ENCODE peak calls at places on chromosome 11, in seven cellular contexts. One of them, this sample, is unnamed.

GRCh38 chr11:1323779-1324178 is 14.3 kb upstream of the TOLLIP start:
- DNase-seq in GM20000: no peak
- DNase-seq in left ventricle myocardium inferior: no peak
- DNase-seq in AG04450: no peak
- DNase-seq in spleen: no peak
- DNase-seq in upper lobe of right lung: no peak
- DNase-seq in nephron progenitor cell: no peak
- DNase-seq in this sample: no peak

GRCh38 chr11:71548716-71549151 is 514 bp downstream of the KRTAP5-9 start:
- DNase-seq in GM20000: no peak
- DNase-seq in left ventricle myocardium inferior: no peak
- DNase-seq in AG04450: no peak
- DNase-seq in spleen: no peak
- DNase-seq in upper lobe of right lung: no peak
- DNase-seq in nephron progenitor cell: no peak
- DNase-seq in this sample: no peak

GRCh38 chr11:112029460-112029859 is 4.3 kb downstream of the DLAT start:
- DNase-seq in GM20000: no peak
- DNase-seq in left ventricle myocardium inferior: no peak
- DNase-seq in AG04450: no peak
- DNase-seq in spleen: no peak
- DNase-seq in upper lobe of right lung: no peak
- DNase-seq in nephron progenitor cell: no peak
- DNase-seq in this sample: no peak

GRCh38 chr11:9577551-9577950 is 4.1 kb downstream of the WEE1 start:
- DNase-seq in GM20000: no peak
- DNase-seq in left ventricle myocardium inferior: no peak
- DNase-seq in AG04450: no peak
- DNase-seq in spleen: no peak
- DNase-seq in upper lobe of right lung: no peak
- DNase-seq in nephron progenitor cell: no peak
- DNase-seq in this sample: no peak

GRCh38 chr11:14443642-14444041 is 56.0 kb downstream of the COPB1 start:
- DNase-seq in GM20000: no peak
- DNase-seq in left ventricle myocardium inferior: no peak
- DNase-seq in AG04450: no peak
- DNase-seq in spleen: no peak
- DNase-seq in upper lobe of right lung: no peak
- DNase-seq in nephron progenitor cell: no peak
- DNase-seq in this sample: no peak

GRCh38 chr11:120097721-120098385 is 40.1 kb downstream of the TRIM29 start:
- DNase-seq in GM20000: no peak
- DNase-seq in left ventricle myocardium inferior: no peak
- DNase-seq in AG04450: no peak
- DNase-seq in spleen: peak
- DNase-seq in upper lobe of right lung: peak
- DNase-seq in nephron progenitor cell: no peak
- DNase-seq in this sample: no peak

GRCh38 chr11:127106142-127106541 is 105.6 kb upstream of the KIRREL3 start:
- DNase-seq in GM20000: no peak
- DNase-seq in left ventricle myocardium inferior: no peak
- DNase-seq in AG04450: no peak
- DNase-seq in spleen: no peak
- DNase-seq in upper lobe of right lung: no peak
- DNase-seq in nephron progenitor cell: peak
- DNase-seq in this sample: no peak

GRCh38 chr11:113016905-113017304 is 55.7 kb downstream of the NCAM1 start:
- DNase-seq in GM20000: no peak
- DNase-seq in left ventricle myocardium inferior: no peak
- DNase-seq in AG04450: no peak
- DNase-seq in spleen: no peak
- DNase-seq in upper lobe of right lung: no peak
- DNase-seq in nephron progenitor cell: no peak
- DNase-seq in this sample: no peak

GRCh38 chr11:23903044-23903704 is 593.7 kb upstream of the LUZP2 start:
- DNase-seq in GM20000: no peak
- DNase-seq in left ventricle myocardium inferior: no peak
- DNase-seq in AG04450: peak
- DNase-seq in spleen: no peak
- DNase-seq in upper lobe of right lung: no peak
- DNase-seq in nephron progenitor cell: no peak
- DNase-seq in this sample: no peak

GRCh38 chr11:112785104-112785503 is 176.1 kb upstream of the NCAM1 start:
- DNase-seq in GM20000: no peak
- DNase-seq in left ventricle myocardium inferior: no peak
- DNase-seq in AG04450: no peak
- DNase-seq in spleen: no peak
- DNase-seq in upper lobe of right lung: no peak
- DNase-seq in nephron progenitor cell: no peak
- DNase-seq in this sample: no peak

GRCh38 chr11:2732261-2732939 is 32.6 kb upstream of the KCNQ1OT1 start:
- DNase-seq in GM20000: no peak
- DNase-seq in left ventricle myocardium inferior: no peak
- DNase-seq in AG04450: no peak
- DNase-seq in spleen: no peak
- DNase-seq in upper lobe of right lung: no peak
- DNase-seq in nephron progenitor cell: no peak
- DNase-seq in this sample: no peak

GRCh38 chr11:59141673-59142460 is 789 bp upstream of the FAM111A start:
- DNase-seq in GM20000: no peak
- DNase-seq in left ventricle myocardium inferior: no peak
- DNase-seq in AG04450: no peak
- DNase-seq in spleen: no peak
- DNase-seq in upper lobe of right lung: no peak
- DNase-seq in nephron progenitor cell: no peak
- DNase-seq in this sample: no peak

GRCh38 chr11:16469968-16470367 is 113.6 kb upstream of the SOX6 start:
- DNase-seq in GM20000: no peak
- DNase-seq in left ventricle myocardium inferior: no peak
- DNase-seq in AG04450: no peak
- DNase-seq in spleen: no peak
- DNase-seq in upper lobe of right lung: no peak
- DNase-seq in nephron progenitor cell: no peak
- DNase-seq in this sample: no peak

GRCh38 chr11:124167852-124168251 is 15.3 kb upstream of the OR10D3 start:
- DNase-seq in GM20000: no peak
- DNase-seq in left ventricle myocardium inferior: no peak
- DNase-seq in AG04450: no peak
- DNase-seq in spleen: no peak
- DNase-seq in upper lobe of right lung: no peak
- DNase-seq in nephron progenitor cell: no peak
- DNase-seq in this sample: no peak

DNA sequence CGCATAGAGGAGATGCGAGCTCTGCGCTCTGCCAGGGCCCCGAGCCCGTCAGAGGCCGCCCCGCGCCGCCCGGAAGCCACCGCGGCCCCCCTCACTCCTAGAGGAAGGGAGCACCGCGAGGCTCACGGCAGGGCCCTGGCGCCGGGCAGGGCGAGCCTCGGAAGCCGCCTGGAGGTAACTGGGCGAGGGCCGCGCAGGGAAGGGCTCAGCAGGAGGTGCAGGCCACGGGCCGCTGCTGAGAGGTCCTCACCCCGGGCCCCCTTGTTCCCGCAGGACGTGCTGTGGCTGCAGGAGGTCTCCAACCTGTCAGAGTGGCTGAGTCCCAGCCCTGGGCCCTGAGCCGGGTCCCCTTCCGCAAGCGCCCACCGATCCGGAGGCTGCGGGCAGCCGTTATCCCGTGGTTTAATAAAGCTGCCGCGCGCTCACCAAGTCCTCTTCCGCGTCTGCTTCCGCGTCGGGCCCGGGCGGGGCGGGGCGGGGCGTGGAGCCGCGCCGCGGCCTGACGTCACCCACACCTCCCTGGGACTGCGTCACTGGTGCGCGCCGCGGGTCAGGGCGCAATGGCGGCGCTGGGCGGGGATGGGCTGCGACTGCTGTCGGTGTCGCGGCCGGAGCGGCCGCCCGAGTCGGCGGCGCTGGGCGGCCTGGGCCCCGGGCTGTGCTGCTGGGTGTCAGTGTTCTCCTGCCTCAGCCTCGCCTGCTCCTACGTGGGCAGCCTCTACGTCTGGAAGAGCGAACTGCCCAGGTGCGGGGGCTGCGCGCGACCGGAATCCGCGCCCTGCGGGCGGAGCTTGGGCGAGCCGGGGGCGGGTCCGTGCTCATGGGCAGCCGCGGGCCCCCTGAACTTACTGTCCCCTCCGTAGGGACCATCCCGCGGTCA is at the start of gene RCE1:
- DNase-seq in GM20000: peak
- DNase-seq in left ventricle myocardium inferior: peak
- DNase-seq in AG04450: peak
- DNase-seq in spleen: peak
- DNase-seq in upper lobe of right lung: peak
- DNase-seq in nephron progenitor cell: peak
- DNase-seq in this sample: peak
- TF ChIP-seq CTCF in GM20000: no peak
- TF ChIP-seq CTCF in left ventricle myocardium inferior: no peak
- TF ChIP-seq CTCF in AG04450: no peak
- TF ChIP-seq CTCF in spleen: no peak
- TF ChIP-seq CTCF in upper lobe of right lung: no peak
- TF ChIP-seq CTCF in nephron progenitor cell: no peak
- TF ChIP-seq CTCF in this sample: no peak

GRCh38 chr11:93775289-93775688 is 8.8 kb upstream of the MED17 start:
- DNase-seq in GM20000: no peak
- DNase-seq in left ventricle myocardium inferior: no peak
- DNase-seq in AG04450: no peak
- DNase-seq in spleen: no peak
- DNase-seq in upper lobe of right lung: no peak
- DNase-seq in nephron progenitor cell: peak
- DNase-seq in this sample: no peak
- TF ChIP-seq CTCF in GM20000: no peak
- TF ChIP-seq CTCF in left ventricle myocardium inferior: no peak
- TF ChIP-seq CTCF in AG04450: peak
- TF ChIP-seq CTCF in spleen: no peak
- TF ChIP-seq CTCF in upper lobe of right lung: peak
- TF ChIP-seq CTCF in nephron progenitor cell: no peak
- TF ChIP-seq CTCF in this sample: peak

GRCh38 chr11:45089845-45090499 is 56.5 kb upstream of the PRDM11 start:
- DNase-seq in GM20000: no peak
- DNase-seq in left ventricle myocardium inferior: no peak
- DNase-seq in AG04450: no peak
- DNase-seq in spleen: no peak
- DNase-seq in upper lobe of right lung: no peak
- DNase-seq in nephron progenitor cell: no peak
- DNase-seq in this sample: no peak
- TF ChIP-seq CTCF in GM20000: no peak
- TF ChIP-seq CTCF in left ventricle myocardium inferior: no peak
- TF ChIP-seq CTCF in AG04450: peak
- TF ChIP-seq CTCF in spleen: no peak
- TF ChIP-seq CTCF in upper lobe of right lung: peak
- TF ChIP-seq CTCF in nephron progenitor cell: no peak
- TF ChIP-seq CTCF in this sample: peak

GRCh38 chr11:106415510-106415909 is 338.0 kb downstream of the AASDHPPT start:
- DNase-seq in GM20000: no peak
- DNase-seq in left ventricle myocardium inferior: no peak
- DNase-seq in AG04450: no peak
- DNase-seq in spleen: no peak
- DNase-seq in upper lobe of right lung: no peak
- DNase-seq in nephron progenitor cell: no peak
- DNase-seq in this sample: no peak

GRCh38 chr11:106409681-106410080 is 332.2 kb downstream of the AASDHPPT start:
- DNase-seq in GM20000: no peak
- DNase-seq in left ventricle myocardium inferior: no peak
- DNase-seq in AG04450: no peak
- DNase-seq in spleen: no peak
- DNase-seq in upper lobe of right lung: no peak
- DNase-seq in nephron progenitor cell: no peak
- DNase-seq in this sample: no peak

GRCh38 chr11:106413222-106413621 is 335.8 kb downstream of the AASDHPPT start:
- DNase-seq in GM20000: no peak
- DNase-seq in left ventricle myocardium inferior: no peak
- DNase-seq in AG04450: no peak
- DNase-seq in spleen: no peak
- DNase-seq in upper lobe of right lung: no peak
- DNase-seq in nephron progenitor cell: no peak
- DNase-seq in this sample: no peak

GRCh38 chr11:106409201-106409600 is 331.7 kb downstream of the AASDHPPT start:
- DNase-seq in GM20000: no peak
- DNase-seq in left ventricle myocardium inferior: no peak
- DNase-seq in AG04450: no peak
- DNase-seq in spleen: no peak
- DNase-seq in upper lobe of right lung: no peak
- DNase-seq in nephron progenitor cell: no peak
- DNase-seq in this sample: no peak

GRCh38 chr11:106410902-106411301 is 333.4 kb downstream of the AASDHPPT start:
- DNase-seq in GM20000: no peak
- DNase-seq in left ventricle myocardium inferior: no peak
- DNase-seq in AG04450: no peak
- DNase-seq in spleen: no peak
- DNase-seq in upper lobe of right lung: no peak
- DNase-seq in nephron progenitor cell: no peak
- DNase-seq in this sample: no peak
- TF ChIP-seq CTCF in GM20000: no peak
- TF ChIP-seq CTCF in left ventricle myocardium inferior: no peak
- TF ChIP-seq CTCF in AG04450: no peak
- TF ChIP-seq CTCF in spleen: no peak
- TF ChIP-seq CTCF in upper lobe of right lung: no peak
- TF ChIP-seq CTCF in nephron progenitor cell: no peak
- TF ChIP-seq CTCF in this sample: no peak